ENCODE peak calls at places on chromosomes 6 and 20, in six cellular contexts. L, X, O, A, M and P are unnamed samples.

GRCh38 chr6:91213229-91213901 is 626.5 kb upstream of the MAP3K7 start:
- DNase-seq in L (no peak), X (no peak), O (no peak), A (no peak), M (no peak), P (no peak)

GRCh38 chr6:51153109-51153508 is 334.4 kb downstream of the TFAP2B start:
- DNase-seq in L (no peak), X (no peak), O (no peak), A (no peak), M (no peak), P (no peak)

GRCh38 chr6:34132486-34133185 is 13.3 kb downstream of the GRM4 start:
- DNase-seq in L (peak), X (peak), O (no peak), A (no peak), M (no peak), P (peak)

GRCh38 chr6:166257911-166258318 is 50.3 kb downstream of the PRR18 start:
- DNase-seq in L (no peak), X (peak), O (no peak), A (no peak), M (no peak), P (no peak)

GRCh38 chr6:44128020-44128917 is 915 bp downstream of the TMEM63B start:
- DNase-seq in L (peak), X (no peak), O (peak), A (peak), M (peak), P (peak)

GRCh38 chr6:32318501-32318900 is 53.2 kb downstream of the TSBP1 start:
- DNase-seq in L (no peak), X (no peak), O (no peak), A (no peak), M (no peak), P (no peak)

GRCh38 chr6:107458687-107459282 is 579 bp downstream of the PDSS2 start:
- DNase-seq in L (no peak), X (peak), O (no peak), A (no peak), M (peak), P (peak)

GRCh38 chr6:165675120-165675519 is 12.1 kb upstream of the PDE10A start:
- DNase-seq in L (no peak), X (no peak), O (no peak), A (no peak), M (no peak), P (no peak)

GRCh38 chr20:58071500-58071804 is 157.0 kb downstream of the ANKRD60 start:
- DNase-seq in L (no peak), X (no peak), O (no peak), A (no peak), M (no peak), P (no peak)

GRCh38 chr20:22389836-22390542 is 194.4 kb downstream of the FOXA2 start:
- DNase-seq in L (no peak), X (no peak), O (peak), A (no peak), M (no peak), P (no peak)
- H3K27ac ChIP-seq in L (no peak), X (no peak), O (peak), A (no peak), M (no peak), P (no peak)

GRCh38 chr6:17470953-17471335 is 77.5 kb downstream of the CAP2 start:
- DNase-seq in L (no peak), X (no peak), O (no peak), A (no peak), M (peak), P (peak)
- TF ChIP-seq CTCF in L (no peak), X (no peak), O (no peak), A (no peak), M (peak), P (peak)

GRCh38 chr6:127119361-127120108 is 1.1 kb downstream of the RSPO3 start:
- DNase-seq in L (peak), X (no peak), O (peak), A (no peak), M (peak), P (no peak)
- H3K27ac ChIP-seq in L (no peak), X (no peak), O (no peak), A (no peak), M (peak), P (no peak)

GRCh38 chr6:143060354-143060805 is 309 bp upstream of the AIG1 start:
- DNase-seq in L (peak), X (peak), O (peak), A (peak), M (peak), P (peak)
- TF ChIP-seq CTCF in L (no peak), X (no peak), O (no peak), A (peak), M (no peak), P (peak)

GRCh38 chr6:139855741-139856206 is 481.3 kb upstream of the CITED2 start:
- DNase-seq in L (no peak), X (no peak), O (no peak), A (no peak), M (no peak), P (no peak)
- H3K27ac ChIP-seq in L (no peak), X (no peak), O (no peak), A (no peak), M (peak), P (no peak)

DNA sequence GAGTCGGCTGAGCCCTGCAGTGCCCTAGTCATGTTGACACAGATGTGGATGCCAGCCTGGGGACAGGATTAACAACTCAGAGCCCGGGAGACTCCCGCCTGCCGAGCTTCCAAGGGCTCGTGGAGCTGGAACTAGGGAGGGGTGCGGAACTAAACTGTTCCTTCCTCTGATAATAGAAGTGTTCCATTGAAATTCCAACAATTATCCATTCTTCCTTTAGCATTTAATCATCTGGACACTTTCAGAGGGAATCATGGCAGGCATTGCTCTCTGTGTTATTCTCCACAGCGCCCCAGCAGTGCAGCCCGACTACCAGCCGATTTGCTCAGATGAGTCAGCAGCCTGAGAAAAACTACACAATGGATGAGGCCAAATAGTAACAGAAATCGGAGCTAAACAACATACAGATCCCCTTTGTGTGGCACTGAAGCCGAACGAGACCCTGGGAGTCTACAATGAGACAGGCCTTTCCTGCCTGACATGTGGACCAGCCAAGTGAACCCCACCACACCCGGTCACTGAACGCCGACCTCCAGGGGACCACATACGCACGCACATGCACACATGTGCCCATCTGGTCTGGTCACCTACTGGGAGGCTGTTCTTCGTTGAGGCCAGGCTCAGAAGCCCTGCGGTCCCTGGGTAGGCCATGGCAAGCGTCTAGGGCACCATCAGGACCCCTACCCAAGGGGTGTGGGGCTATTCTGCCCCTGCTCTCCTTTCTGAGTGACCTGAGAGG is 238.4 kb upstream of the AFDN start:
- DNase-seq in L (no peak), X (no peak), O (no peak), A (no peak), M (no peak), P (no peak)
- TF ChIP-seq CTCF in L (no peak), X (no peak), O (no peak), A (no peak), M (no peak), P (no peak)

GRCh38 chr20:19913927-19914614 is 103.1 kb upstream of the NAA20 start:
- DNase-seq in L (no peak), X (no peak), O (no peak), A (no peak), M (no peak), P (no peak)

GRCh38 chr20:19917110-19917509 is 100.1 kb upstream of the NAA20 start:
- DNase-seq in L (no peak), X (no peak), O (no peak), A (no peak), M (no peak), P (no peak)

GRCh38 chr20:19911810-19912382 is 105.3 kb upstream of the NAA20 start:
- DNase-seq in L (no peak), X (no peak), O (no peak), A (no peak), M (no peak), P (no peak)

GRCh38 chr20:19918965-19919329 is 98.2 kb upstream of the NAA20 start:
- DNase-seq in L (no peak), X (no peak), O (no peak), A (no peak), M (no peak), P (no peak)

GRCh38 chr20:19915111-19915798 is 101.9 kb upstream of the NAA20 start:
- DNase-seq in L (no peak), X (no peak), O (no peak), A (no peak), M (no peak), P (peak)
- H3K27ac ChIP-seq in L (no peak), X (no peak), O (peak), A (peak), M (peak), P (no peak)

GRCh38 chr20:11000416-11000815 is 326.6 kb upstream of the JAG1 start:
- DNase-seq in L (no peak), X (no peak), O (no peak), A (no peak), M (no peak), P (no peak)

GRCh38 chr20:11001767-11002540 is 328.2 kb upstream of the JAG1 start:
- DNase-seq in L (no peak), X (no peak), O (no peak), A (no peak), M (no peak), P (peak)

GRCh38 chr20:11008444-11008843 is 334.6 kb upstream of the JAG1 start:
- DNase-seq in L (no peak), X (no peak), O (no peak), A (no peak), M (no peak), P (no peak)

GRCh38 chr20:10998476-10998875 is 324.7 kb upstream of the JAG1 start:
- DNase-seq in L (no peak), X (no peak), O (no peak), A (no peak), M (no peak), P (no peak)

DNA sequence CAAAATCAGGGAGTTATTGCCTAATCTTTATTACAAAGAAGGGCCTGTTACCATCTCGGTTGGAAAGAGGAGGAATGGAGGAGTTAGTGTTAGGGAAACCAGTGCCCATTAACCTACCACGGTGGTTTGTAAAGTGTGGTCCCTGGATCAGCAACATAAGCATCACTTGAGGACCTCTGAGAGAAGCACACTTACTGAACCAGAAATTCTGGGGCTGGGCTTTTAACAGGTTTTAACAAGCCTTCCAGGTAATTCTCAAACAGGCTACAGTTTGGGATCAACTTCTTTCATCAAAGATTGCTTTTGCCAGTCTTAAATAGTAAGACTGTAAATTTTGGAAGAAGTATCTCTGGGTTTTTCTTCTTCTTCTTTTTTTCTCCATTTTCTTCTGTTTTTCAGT is 329.5 kb upstream of the JAG1 start:
- DNase-seq in L (no peak), X (no peak), O (no peak), A (no peak), M (no peak), P (no peak)
- TF ChIP-seq CTCF in L (no peak), X (no peak), O (no peak), A (no peak), M (no peak), P (no peak)

DNA sequence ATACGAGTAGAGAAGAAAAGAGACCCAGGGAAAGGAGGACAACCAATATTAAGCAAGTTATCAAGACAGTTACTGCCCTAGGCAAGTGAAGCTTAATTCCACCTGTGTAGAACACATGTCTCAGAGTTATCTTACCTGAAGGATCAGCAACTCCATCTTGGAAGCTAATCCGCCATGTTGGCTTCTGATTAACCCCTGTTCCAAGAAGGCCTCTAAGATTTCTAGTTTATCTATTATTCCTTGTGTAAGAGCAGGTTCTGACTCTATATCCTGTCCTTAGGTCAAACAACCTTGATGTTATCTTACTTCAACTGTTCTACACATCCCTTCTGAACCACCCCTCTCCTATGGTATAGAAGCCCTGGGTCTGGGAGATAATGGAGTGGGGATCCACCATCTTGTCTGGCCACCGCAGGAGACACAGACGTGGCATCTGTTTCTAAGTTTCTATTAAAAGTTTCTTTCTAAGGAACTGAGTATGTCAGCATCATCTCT is 27.7 kb upstream of the PTPN1 start:
- DNase-seq in L (no peak), X (no peak), O (no peak), A (no peak), M (no peak), P (no peak)
- H3K27ac ChIP-seq in L (no peak), X (no peak), O (peak), A (no peak), M (peak), P (no peak)